ENCODE peak calls at places on chromosomes 1 and 21, in eight cellular contexts. H is foreskin fibroblast, R is GM23248, K is GM19239, Q is AG10803, J is GM10248, I is neural crest cell, T is heart left ventricle. D is an unnamed sample.
A peak's percentile ranks its signal among the peaks of the same experiment; 100 is the strongest.

GRCh38 chr1:23224721-23225648 is 7.7 kb upstream of the HTR1D start:
- DNase-seq in Q (peak; percentile 81), H (peak; percentile 63), K (no peak), I (no peak), R (peak; percentile 63), T (peak; percentile 52), J (no peak), D (no peak)

GRCh38 chr1:41380979-41381690 is 19.9 kb downstream of the FOXO6 start:
- DNase-seq in I (no peak), T (peak; percentile 38), Q (no peak), R (peak; percentile 33), K (no peak), J (no peak), H (peak; percentile 37), D (peak; percentile 89)

GRCh38 chr1:210770396-210770984 is 363.5 kb downstream of the KCNH1 start:
- DNase-seq in H (no peak), I (no peak), Q (no peak), K (no peak), J (no peak), R (no peak), T (no peak), D (no peak)

GRCh38 chr21:16154961-16155360 is 425.2 kb downstream of the USP25 start:
- DNase-seq in R (no peak), H (no peak), Q (no peak), K (no peak), J (no peak), T (no peak), I (no peak), D (no peak)

GRCh38 chr1:216670118-216670870 is 52.9 kb downstream of the ESRRG start:
- DNase-seq in Q (peak; percentile 7), R (peak; percentile 17), H (peak; percentile 51), J (no peak), K (no peak), I (no peak), T (no peak), D (no peak)

GRCh38 chr1:47438321-47439150 is 692 bp downstream of the FOXD2 start:
- DNase-seq in H (peak; percentile 38), T (no peak), R (peak; percentile 33), Q (no peak), K (no peak), J (no peak), I (no peak), D (no peak)

GRCh38 chr1:64877151-64877550 is 89.2 kb downstream of the JAK1 start:
- DNase-seq in Q (no peak), K (no peak), J (no peak), I (no peak), R (no peak), T (no peak), H (no peak), D (no peak)

GRCh38 chr1:183228650-183229220 is 42.7 kb downstream of the LAMC2 start:
- DNase-seq in Q (no peak), H (no peak), J (no peak), K (no peak), I (no peak), T (no peak), R (no peak), D (no peak)

GRCh38 chr1:66933887-66934700 is 9.3 kb downstream of the MIER1 start:
- DNase-seq in Q (no peak), H (no peak), T (no peak), R (peak; percentile 26), K (no peak), I (no peak), J (no peak), D (no peak)

GRCh38 chr1:186838380-186839076 is 9.8 kb downstream of the PLA2G4A start:
- DNase-seq in K (no peak), Q (no peak), J (no peak), R (no peak), H (no peak), T (no peak), I (no peak), D (no peak)

GRCh38 chr21:17536381-17536780 is 23.5 kb downstream of the CXADR start:
- DNase-seq in H (no peak), T (no peak), K (no peak), I (no peak), Q (no peak), J (no peak), R (no peak), D (no peak)

GRCh38 chr1:86811128-86811527 is 102.8 kb downstream of the SELENOF start:
- DNase-seq in T (no peak), R (no peak), Q (no peak), K (no peak), H (no peak), J (no peak), I (no peak), D (no peak)

GRCh38 chr1:51518033-51518729 is 885 bp downstream of the EPS15 start:
- DNase-seq in J (peak; percentile 61), T (peak; percentile 33), I (peak; percentile 20), R (peak; percentile 61), H (peak; percentile 55), K (peak; percentile 37), Q (no peak), D (no peak)

GRCh38 chr21:39518055-39518844 is 66.5 kb downstream of the SH3BGR start:
- DNase-seq in I (peak; percentile 57), J (peak; percentile 79), H (peak; percentile 60), Q (peak; percentile 32), T (no peak), R (peak; percentile 53), K (peak; percentile 59), D (peak; percentile 54)

GRCh38 chr1:15090373-15090772 is 63.2 kb upstream of the TMEM51 start:
- DNase-seq in K (peak; percentile 26), H (no peak), J (no peak), Q (no peak), R (no peak), I (peak; percentile 41), T (peak; percentile 20), D (no peak)

GRCh38 chr1:58395355-58395754 is 151.2 kb downstream of the OMA1 start:
- DNase-seq in K (no peak), H (peak; percentile 93), J (no peak), Q (peak; percentile 94), I (no peak), T (peak; percentile 19), R (peak; percentile 90), D (no peak)

GRCh38 chr1:45621895-45622266 is 2.0 kb downstream of the CCDC17 start:
- DNase-seq in J (peak; percentile 20), T (no peak), R (no peak), H (no peak), K (no peak), Q (no peak), I (no peak), D (no peak)

GRCh38 chr1:248686815-248687214 is 15.8 kb downstream of the OR14I1 start:
- DNase-seq in R (no peak), Q (no peak), H (no peak), I (no peak), T (no peak), K (peak; percentile 57), J (peak; percentile 53), D (no peak)

GRCh38 chr1:79507770-79508169 is 501.2 kb upstream of the ADGRL4 start:
- DNase-seq in I (no peak), K (no peak), R (no peak), Q (no peak), H (no peak), T (no peak), J (no peak), D (no peak)

GRCh38 chr1:26994020-26994745 is 691 bp downstream of the TRNP1 start:
- DNase-seq in I (no peak), T (no peak), Q (no peak), K (no peak), H (peak; percentile 39), J (no peak), R (peak; percentile 69), D (no peak)

GRCh38 chr1:22123071-22123390 is 19.9 kb downstream of the WNT4 start:
- DNase-seq in I (no peak), Q (peak; percentile 27), T (no peak), J (no peak), R (no peak), K (no peak), H (no peak), D (no peak)

GRCh38 chr1:164771568-164772350 is 212.8 kb downstream of the PBX1 start:
- DNase-seq in I (no peak), Q (peak; percentile 72), H (peak; percentile 82), K (no peak), T (no peak), R (peak; percentile 76), J (no peak), D (no peak)

GRCh38 chr1:71222668-71223067 is 141.8 kb upstream of the ZRANB2 start:
- DNase-seq in I (no peak), R (no peak), J (no peak), Q (no peak), H (no peak), T (no peak), K (no peak), D (no peak)

GRCh38 chr1:64901663-64902062 is 64.7 kb downstream of the JAK1 start:
- DNase-seq in I (no peak), Q (no peak), T (no peak), R (no peak), J (no peak), K (no peak), H (no peak), D (no peak)

GRCh38 chr1:154265586-154265985 is 6.8 kb upstream of the HAX1 start:
- DNase-seq in H (no peak), T (no peak), R (no peak), I (no peak), Q (no peak), K (no peak), J (no peak), D (no peak)

GRCh38 chr1:176602388-176603004 is 139.5 kb downstream of the PAPPA2 start:
- DNase-seq in H (no peak), Q (no peak), T (no peak), J (no peak), K (no peak), R (no peak), I (no peak), D (no peak)

GRCh38 chr1:96536576-96536975 is 185.0 kb upstream of the PTBP2 start:
- DNase-seq in Q (no peak), K (no peak), H (peak; percentile 76), R (peak; percentile 77), J (no peak), T (no peak), I (no peak), D (no peak)

GRCh38 chr21:27421654-27422053 is 454.8 kb upstream of the ADAMTS5 start:
- DNase-seq in Q (peak; percentile 57), I (no peak), H (no peak), R (no peak), J (no peak), K (no peak), T (no peak), D (no peak)

GRCh38 chr1:18541046-18541795 is 60.5 kb downstream of the KLHDC7A start:
- DNase-seq in T (no peak), I (no peak), Q (no peak), R (no peak), K (no peak), H (no peak), J (no peak), D (no peak)

GRCh38 chr1:116966791-116967190 is 34.8 kb upstream of the CD101 start:
- DNase-seq in T (no peak), K (no peak), R (peak; percentile 85), I (no peak), J (no peak), Q (peak; percentile 68), H (no peak), D (no peak)

GRCh38 chr1:228794173-228794572 is 58.9 kb downstream of the RHOU start:
- DNase-seq in K (peak; percentile 39), H (no peak), Q (no peak), R (peak; percentile 20), T (no peak), J (no peak), I (no peak), D (no peak)

GRCh38 chr1:41805771-41806471 is 112.8 kb downstream of the HIVEP3 start:
- DNase-seq in I (no peak), J (no peak), T (no peak), K (no peak), H (no peak), R (no peak), Q (no peak), D (no peak)

GRCh38 chr1:18647681-18648214 is 17.1 kb downstream of the PAX7 start:
- DNase-seq in R (no peak), J (no peak), T (no peak), Q (no peak), I (no peak), K (no peak), H (no peak), D (no peak)

GRCh38 chr1:59556802-59557548 is 257.8 kb upstream of the HOOK1 start:
- DNase-seq in I (no peak), R (no peak), H (no peak), Q (no peak), K (no peak), T (no peak), J (no peak), D (no peak)

D was measured in D721Med.